ENCODE peak calls at places on chromosomes 5 and 9, in ten cellular contexts. One of them, this sample, is unnamed.

GRCh38 chr5:154970759-154971158 is 29.9 kb downstream of the MRPL22 start:
- DNase-seq in spleen: no peak
- DNase-seq in activated T-cell treated with anti-CD3 and anti-CD28 coated beads for 1 hour: no peak
- DNase-seq in Right ventricle myocardium superior: no peak
- DNase-seq in GM04504: no peak
- DNase-seq in substantia nigra: no peak
- DNase-seq in NCI-H2081: no peak
- DNase-seq in cardiac fibroblast: peak
- DNase-seq in ELR: peak
- DNase-seq in NCI-H69: peak
- DNase-seq in this sample: no peak

GRCh38 chr9:94681508-94681907 is 42.2 kb upstream of the FBP1 start:
- DNase-seq in spleen: peak
- DNase-seq in activated T-cell treated with anti-CD3 and anti-CD28 coated beads for 1 hour: peak
- DNase-seq in Right ventricle myocardium superior: peak
- DNase-seq in GM04504: peak
- DNase-seq in substantia nigra: no peak
- DNase-seq in NCI-H2081: peak
- DNase-seq in cardiac fibroblast: peak
- DNase-seq in ELR: peak
- DNase-seq in NCI-H69: peak
- DNase-seq in this sample: peak

GRCh38 chr5:66354407-66354806 is 210.3 kb downstream of the SREK1 start:
- DNase-seq in spleen: no peak
- DNase-seq in activated T-cell treated with anti-CD3 and anti-CD28 coated beads for 1 hour: no peak
- DNase-seq in Right ventricle myocardium superior: no peak
- DNase-seq in GM04504: no peak
- DNase-seq in substantia nigra: no peak
- DNase-seq in NCI-H2081: no peak
- DNase-seq in cardiac fibroblast: no peak
- DNase-seq in ELR: no peak
- DNase-seq in NCI-H69: peak
- DNase-seq in this sample: no peak

GRCh38 chr5:169667896-169668674 is 31.0 kb downstream of the DOCK2 start:
- DNase-seq in spleen: no peak
- DNase-seq in activated T-cell treated with anti-CD3 and anti-CD28 coated beads for 1 hour: no peak
- DNase-seq in Right ventricle myocardium superior: no peak
- DNase-seq in GM04504: peak
- DNase-seq in substantia nigra: no peak
- DNase-seq in NCI-H2081: no peak
- DNase-seq in cardiac fibroblast: peak
- DNase-seq in ELR: peak
- DNase-seq in NCI-H69: peak
- DNase-seq in this sample: no peak

GRCh38 chr5:173187054-173187743 is 42.9 kb downstream of the BNIP1 start:
- DNase-seq in spleen: no peak
- DNase-seq in activated T-cell treated with anti-CD3 and anti-CD28 coated beads for 1 hour: no peak
- DNase-seq in Right ventricle myocardium superior: no peak
- DNase-seq in GM04504: no peak
- DNase-seq in substantia nigra: no peak
- DNase-seq in NCI-H2081: no peak
- DNase-seq in cardiac fibroblast: no peak
- DNase-seq in ELR: peak
- DNase-seq in NCI-H69: peak
- DNase-seq in this sample: no peak

GRCh38 chr5:8848997-8849585 is 696.8 kb downstream of the SEMA5A start:
- DNase-seq in spleen: no peak
- DNase-seq in activated T-cell treated with anti-CD3 and anti-CD28 coated beads for 1 hour: no peak
- DNase-seq in Right ventricle myocardium superior: no peak
- DNase-seq in GM04504: peak
- DNase-seq in substantia nigra: no peak
- DNase-seq in NCI-H2081: peak
- DNase-seq in cardiac fibroblast: peak
- DNase-seq in ELR: peak
- DNase-seq in NCI-H69: peak
- DNase-seq in this sample: no peak

GRCh38 chr9:7216004-7216821 is 458.4 kb downstream of the KDM4C start:
- DNase-seq in spleen: no peak
- DNase-seq in activated T-cell treated with anti-CD3 and anti-CD28 coated beads for 1 hour: no peak
- DNase-seq in Right ventricle myocardium superior: no peak
- DNase-seq in GM04504: no peak
- DNase-seq in substantia nigra: no peak
- DNase-seq in NCI-H2081: no peak
- DNase-seq in cardiac fibroblast: peak
- DNase-seq in ELR: peak
- DNase-seq in NCI-H69: no peak
- DNase-seq in this sample: no peak

GRCh38 chr5:178291969-178292825 is 59.6 kb upstream of the PHYKPL start:
- DNase-seq in spleen: peak
- DNase-seq in activated T-cell treated with anti-CD3 and anti-CD28 coated beads for 1 hour: no peak
- DNase-seq in Right ventricle myocardium superior: peak
- DNase-seq in GM04504: no peak
- DNase-seq in substantia nigra: no peak
- DNase-seq in NCI-H2081: no peak
- DNase-seq in cardiac fibroblast: no peak
- DNase-seq in ELR: no peak
- DNase-seq in NCI-H69: no peak
- DNase-seq in this sample: peak

GRCh38 chr9:86868611-86869010 is 78.7 kb downstream of the GAS1 start:
- DNase-seq in spleen: no peak
- DNase-seq in activated T-cell treated with anti-CD3 and anti-CD28 coated beads for 1 hour: no peak
- DNase-seq in Right ventricle myocardium superior: no peak
- DNase-seq in GM04504: peak
- DNase-seq in substantia nigra: no peak
- DNase-seq in NCI-H2081: no peak
- DNase-seq in cardiac fibroblast: no peak
- DNase-seq in ELR: no peak
- DNase-seq in NCI-H69: no peak
- DNase-seq in this sample: no peak

GRCh38 chr9:93574091-93574899 is 2.1 kb upstream of the PHF2 start:
- DNase-seq in spleen: no peak
- DNase-seq in activated T-cell treated with anti-CD3 and anti-CD28 coated beads for 1 hour: no peak
- DNase-seq in Right ventricle myocardium superior: no peak
- DNase-seq in GM04504: no peak
- DNase-seq in substantia nigra: no peak
- DNase-seq in NCI-H2081: no peak
- DNase-seq in cardiac fibroblast: no peak
- DNase-seq in ELR: no peak
- DNase-seq in NCI-H69: no peak
- DNase-seq in this sample: no peak

GRCh38 chr9:131255731-131256197 is 20.5 kb downstream of the FAM78A start:
- DNase-seq in spleen: peak
- DNase-seq in activated T-cell treated with anti-CD3 and anti-CD28 coated beads for 1 hour: no peak
- DNase-seq in Right ventricle myocardium superior: peak
- DNase-seq in GM04504: no peak
- DNase-seq in substantia nigra: no peak
- DNase-seq in NCI-H2081: no peak
- DNase-seq in cardiac fibroblast: no peak
- DNase-seq in ELR: no peak
- DNase-seq in NCI-H69: no peak
- DNase-seq in this sample: no peak

GRCh38 chr5:160833806-160834205 is 18.2 kb downstream of the ATP10B start:
- DNase-seq in spleen: no peak
- DNase-seq in activated T-cell treated with anti-CD3 and anti-CD28 coated beads for 1 hour: no peak
- DNase-seq in Right ventricle myocardium superior: no peak
- DNase-seq in GM04504: peak
- DNase-seq in substantia nigra: no peak
- DNase-seq in NCI-H2081: no peak
- DNase-seq in cardiac fibroblast: no peak
- DNase-seq in ELR: no peak
- DNase-seq in NCI-H69: no peak
- DNase-seq in this sample: no peak

GRCh38 chr9:120928015-120928719 is 1.6 kb upstream of the TRAF1 start:
- DNase-seq in spleen: peak
- DNase-seq in activated T-cell treated with anti-CD3 and anti-CD28 coated beads for 1 hour: no peak
- DNase-seq in Right ventricle myocardium superior: peak
- DNase-seq in GM04504: no peak
- DNase-seq in substantia nigra: no peak
- DNase-seq in NCI-H2081: no peak
- DNase-seq in cardiac fibroblast: peak
- DNase-seq in ELR: no peak
- DNase-seq in NCI-H69: peak
- DNase-seq in this sample: peak

This sample was measured in kidney.